ENCODE peak calls at places on chromosomes 13 and 19, in six cellular contexts. One of them, this sample, is unnamed.

GRCh38 chr13:39451860-39452301 is 151.1 kb downstream of the LHFPL6 start:
- DNase-seq in effector memory CD4-positive, alpha-beta T cell: no peak
- DNase-seq in mesendoderm: no peak
- DNase-seq in pancreas: no peak
- DNase-seq in Caco-2: no peak
- DNase-seq in HAP-1: peak; percentile 62
- DNase-seq in this sample: no peak

GRCh38 chr19:19061491-19061890 is 2.3 kb upstream of the SLC25A42 start:
- DNase-seq in Caco-2: no peak
- DNase-seq in mesendoderm: no peak
- DNase-seq in HAP-1: no peak
- DNase-seq in pancreas: peak; percentile 72
- DNase-seq in effector memory CD4-positive, alpha-beta T cell: no peak
- DNase-seq in this sample: no peak

GRCh38 chr19:8505680-8506401 is 3.4 kb upstream of the PRAM1 start:
- DNase-seq in pancreas: peak; percentile 93
- DNase-seq in Caco-2: peak; percentile 78
- DNase-seq in HAP-1: peak; percentile 92
- DNase-seq in mesendoderm: peak; percentile 85
- DNase-seq in effector memory CD4-positive, alpha-beta T cell: no peak
- DNase-seq in this sample: peak; percentile 40

GRCh38 chr19:32691952-32692726 is 518 bp downstream of the NUDT19 start:
- DNase-seq in pancreas: peak; percentile 85
- DNase-seq in effector memory CD4-positive, alpha-beta T cell: peak; percentile 24
- DNase-seq in mesendoderm: peak; percentile 70
- DNase-seq in Caco-2: peak; percentile 66
- DNase-seq in HAP-1: peak; percentile 39
- DNase-seq in this sample: peak; percentile 34

GRCh38 chr13:33452873-33453558 is 167.5 kb upstream of the STARD13 start:
- DNase-seq in mesendoderm: no peak
- DNase-seq in Caco-2: no peak
- DNase-seq in pancreas: no peak
- DNase-seq in HAP-1: no peak
- DNase-seq in effector memory CD4-positive, alpha-beta T cell: no peak
- DNase-seq in this sample: no peak

GRCh38 chr13:44211753-44212152 is 161.9 kb upstream of the SERP2 start:
- DNase-seq in mesendoderm: no peak
- DNase-seq in effector memory CD4-positive, alpha-beta T cell: no peak
- DNase-seq in Caco-2: no peak
- DNase-seq in HAP-1: peak; percentile 74
- DNase-seq in pancreas: no peak
- DNase-seq in this sample: no peak

GRCh38 chr19:56105090-56105701 is 15.9 kb downstream of the ZNF787 start:
- DNase-seq in HAP-1: peak; percentile 63
- DNase-seq in Caco-2: no peak
- DNase-seq in effector memory CD4-positive, alpha-beta T cell: peak; percentile 13
- DNase-seq in mesendoderm: peak; percentile 86
- DNase-seq in pancreas: peak; percentile 92
- DNase-seq in this sample: peak; percentile 21

GRCh38 chr19:2648528-2648937 is 54.0 kb downstream of the GNG7 start:
- DNase-seq in HAP-1: peak; percentile 84
- DNase-seq in pancreas: peak; percentile 88
- DNase-seq in effector memory CD4-positive, alpha-beta T cell: peak; percentile 45
- DNase-seq in mesendoderm: peak; percentile 73
- DNase-seq in Caco-2: peak; percentile 72
- DNase-seq in this sample: peak; percentile 70

GRCh38 chr19:2618611-2619010 is 83.9 kb downstream of the GNG7 start:
- DNase-seq in mesendoderm: no peak
- DNase-seq in effector memory CD4-positive, alpha-beta T cell: peak; percentile 52
- DNase-seq in HAP-1: no peak
- DNase-seq in Caco-2: no peak
- DNase-seq in pancreas: peak; percentile 18
- DNase-seq in this sample: no peak

GRCh38 chr13:103157034-103157433 is 90.8 kb upstream of the SLC10A2 start:
- DNase-seq in HAP-1: no peak
- DNase-seq in effector memory CD4-positive, alpha-beta T cell: no peak
- DNase-seq in mesendoderm: no peak
- DNase-seq in Caco-2: no peak
- DNase-seq in pancreas: no peak
- DNase-seq in this sample: no peak

DNA sequence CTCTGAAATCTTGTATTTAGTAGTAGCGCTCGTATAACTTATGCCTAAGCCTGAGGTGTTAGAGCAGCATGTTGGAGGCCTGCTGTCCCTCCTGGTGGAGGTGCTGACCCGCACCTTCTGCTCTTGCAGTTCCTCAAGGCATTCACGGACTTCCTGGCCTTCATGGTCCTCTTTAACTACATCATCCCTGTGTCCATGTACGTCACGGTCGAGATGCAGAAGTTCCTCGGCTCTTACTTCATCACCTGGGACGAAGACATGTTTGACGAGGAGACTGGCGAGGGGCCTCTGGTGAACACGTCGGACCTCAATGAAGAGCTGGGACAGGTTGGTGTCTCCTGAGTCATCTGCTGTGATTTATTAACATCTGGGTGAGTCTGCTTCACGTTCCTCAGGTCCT is 136.7 kb downstream of the ATP11A start:
- DNase-seq in Caco-2: no peak
- DNase-seq in mesendoderm: no peak
- DNase-seq in pancreas: no peak
- DNase-seq in effector memory CD4-positive, alpha-beta T cell: no peak
- DNase-seq in HAP-1: no peak
- DNase-seq in this sample: no peak
- H3K36me3 ChIP-seq in Caco-2: peaks cover 5% of the 10 kb centered on the region
- H3K36me3 ChIP-seq in mesendoderm: peaks cover 6% of the 10 kb centered on the region
- H3K36me3 ChIP-seq in pancreas: peaks cover 9% of the 10 kb centered on the region
- H3K36me3 ChIP-seq in effector memory CD4-positive, alpha-beta T cell: peaks cover 60% of the 10 kb centered on the region
- H3K36me3 ChIP-seq in HAP-1: peaks cover 24% of the 10 kb centered on the region
- H3K36me3 ChIP-seq in this sample: peaks cover 70% of the 10 kb centered on the region

GRCh38 chr19:14174883-14175282 is 31.1 kb downstream of the ADGRL1 start:
- DNase-seq in effector memory CD4-positive, alpha-beta T cell: no peak
- DNase-seq in HAP-1: no peak
- DNase-seq in mesendoderm: no peak
- DNase-seq in Caco-2: no peak
- DNase-seq in pancreas: no peak
- DNase-seq in this sample: no peak
- H3K36me3 ChIP-seq in effector memory CD4-positive, alpha-beta T cell: peaks cover 10% of the 10 kb centered on the region
- H3K36me3 ChIP-seq in HAP-1: peaks cover 47% of the 10 kb centered on the region
- H3K36me3 ChIP-seq in mesendoderm: peaks cover 7% of the 10 kb centered on the region
- H3K36me3 ChIP-seq in Caco-2: no peaks in the 10 kb centered on the region
- H3K36me3 ChIP-seq in pancreas: peaks cover 4% of the 10 kb centered on the region
- H3K36me3 ChIP-seq in this sample: no peaks in the 10 kb centered on the region

GRCh38 chr19:50040967-50041366 is 15.2 kb downstream of the ZNF473 start:
- DNase-seq in Caco-2: no peak
- DNase-seq in mesendoderm: no peak
- DNase-seq in pancreas: no peak
- DNase-seq in HAP-1: no peak
- DNase-seq in effector memory CD4-positive, alpha-beta T cell: no peak
- DNase-seq in this sample: no peak

GRCh38 chr19:50042363-50043024 is 16.7 kb downstream of the ZNF473 start:
- DNase-seq in mesendoderm: no peak
- DNase-seq in HAP-1: no peak
- DNase-seq in effector memory CD4-positive, alpha-beta T cell: no peak
- DNase-seq in pancreas: no peak
- DNase-seq in Caco-2: no peak
- DNase-seq in this sample: no peak

GRCh38 chr19:50030937-50031336 is 5.1 kb downstream of the ZNF473 start:
- DNase-seq in mesendoderm: no peak
- DNase-seq in pancreas: no peak
- DNase-seq in effector memory CD4-positive, alpha-beta T cell: no peak
- DNase-seq in Caco-2: no peak
- DNase-seq in HAP-1: no peak
- DNase-seq in this sample: no peak

GRCh38 chr19:50039968-50040367 is 14.2 kb downstream of the ZNF473 start:
- DNase-seq in effector memory CD4-positive, alpha-beta T cell: no peak
- DNase-seq in HAP-1: no peak
- DNase-seq in mesendoderm: no peak
- DNase-seq in Caco-2: no peak
- DNase-seq in pancreas: no peak
- DNase-seq in this sample: no peak

DNA sequence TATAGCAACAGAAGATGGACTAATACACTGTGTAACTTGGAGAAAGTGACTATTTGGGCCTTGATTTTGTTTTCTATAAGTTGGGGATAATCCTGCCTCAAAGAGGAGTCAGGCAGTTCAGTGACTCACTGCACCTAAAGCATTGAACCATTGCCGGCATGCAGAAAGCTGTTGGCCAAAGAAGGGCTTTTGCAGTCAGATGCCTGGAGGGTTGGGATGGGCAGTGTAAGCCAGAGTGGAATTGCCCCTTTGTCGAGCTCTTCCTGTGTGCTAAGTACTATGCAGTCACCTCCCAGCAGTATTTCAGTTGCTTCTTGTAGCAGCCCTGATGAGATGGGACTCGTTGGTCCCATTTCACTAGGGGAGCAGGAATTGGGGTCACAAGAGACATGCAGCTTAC is 11.1 kb downstream of the ZNF473 start:
- DNase-seq in mesendoderm: no peak
- DNase-seq in Caco-2: no peak
- DNase-seq in effector memory CD4-positive, alpha-beta T cell: no peak
- DNase-seq in HAP-1: no peak
- DNase-seq in pancreas: no peak
- DNase-seq in this sample: no peak
- H3K36me3 ChIP-seq in mesendoderm: peaks cover 27% of the 10 kb centered on the region
- H3K36me3 ChIP-seq in Caco-2: peaks cover 9% of the 10 kb centered on the region
- H3K36me3 ChIP-seq in effector memory CD4-positive, alpha-beta T cell: peaks cover 60% of the 10 kb centered on the region
- H3K36me3 ChIP-seq in HAP-1: peaks cover 63% of the 10 kb centered on the region
- H3K36me3 ChIP-seq in pancreas: peaks cover 12% of the 10 kb centered on the region
- H3K36me3 ChIP-seq in this sample: peaks cover 66% of the 10 kb centered on the region

GRCh38 chr13:109719962-109720646 is 66.3 kb downstream of the IRS2 start:
- DNase-seq in HAP-1: no peak
- DNase-seq in Caco-2: no peak
- DNase-seq in effector memory CD4-positive, alpha-beta T cell: no peak
- DNase-seq in pancreas: no peak
- DNase-seq in mesendoderm: no peak
- DNase-seq in this sample: no peak
- H3K36me3 ChIP-seq in HAP-1: no peaks in the 10 kb centered on the region
- H3K36me3 ChIP-seq in Caco-2: no peaks in the 10 kb centered on the region
- H3K36me3 ChIP-seq in effector memory CD4-positive, alpha-beta T cell: no peaks in the 10 kb centered on the region
- H3K36me3 ChIP-seq in pancreas: no peaks in the 10 kb centered on the region
- H3K36me3 ChIP-seq in mesendoderm: no peaks in the 10 kb centered on the region
- H3K36me3 ChIP-seq in this sample: no peaks in the 10 kb centered on the region

GRCh38 chr13:65582160-65582559 is 1648.0 kb downstream of the PCDH9 start:
- DNase-seq in HAP-1: no peak
- DNase-seq in effector memory CD4-positive, alpha-beta T cell: no peak
- DNase-seq in Caco-2: no peak
- DNase-seq in mesendoderm: peak; percentile 61
- DNase-seq in pancreas: no peak
- DNase-seq in this sample: no peak
- H3K36me3 ChIP-seq in HAP-1: no peaks in the 10 kb centered on the region
- H3K36me3 ChIP-seq in effector memory CD4-positive, alpha-beta T cell: no peaks in the 10 kb centered on the region
- H3K36me3 ChIP-seq in Caco-2: no peaks in the 10 kb centered on the region
- H3K36me3 ChIP-seq in mesendoderm: no peaks in the 10 kb centered on the region
- H3K36me3 ChIP-seq in pancreas: no peaks in the 10 kb centered on the region
- H3K36me3 ChIP-seq in this sample: no peaks in the 10 kb centered on the region

GRCh38 chr19:6379744-6380143 is 4.0 kb upstream of the PSPN start:
- DNase-seq in Caco-2: no peak
- DNase-seq in pancreas: no peak
- DNase-seq in mesendoderm: no peak
- DNase-seq in effector memory CD4-positive, alpha-beta T cell: no peak
- DNase-seq in HAP-1: no peak
- DNase-seq in this sample: no peak
- H3K36me3 ChIP-seq in Caco-2: no peaks in the 10 kb centered on the region
- H3K36me3 ChIP-seq in pancreas: peaks cover 44% of the 10 kb centered on the region
- H3K36me3 ChIP-seq in mesendoderm: peaks cover 17% of the 10 kb centered on the region
- H3K36me3 ChIP-seq in effector memory CD4-positive, alpha-beta T cell: peaks cover 46% of the 10 kb centered on the region
- H3K36me3 ChIP-seq in HAP-1: peaks cover 52% of the 10 kb centered on the region
- H3K36me3 ChIP-seq in this sample: peaks cover 47% of the 10 kb centered on the region

DNA sequence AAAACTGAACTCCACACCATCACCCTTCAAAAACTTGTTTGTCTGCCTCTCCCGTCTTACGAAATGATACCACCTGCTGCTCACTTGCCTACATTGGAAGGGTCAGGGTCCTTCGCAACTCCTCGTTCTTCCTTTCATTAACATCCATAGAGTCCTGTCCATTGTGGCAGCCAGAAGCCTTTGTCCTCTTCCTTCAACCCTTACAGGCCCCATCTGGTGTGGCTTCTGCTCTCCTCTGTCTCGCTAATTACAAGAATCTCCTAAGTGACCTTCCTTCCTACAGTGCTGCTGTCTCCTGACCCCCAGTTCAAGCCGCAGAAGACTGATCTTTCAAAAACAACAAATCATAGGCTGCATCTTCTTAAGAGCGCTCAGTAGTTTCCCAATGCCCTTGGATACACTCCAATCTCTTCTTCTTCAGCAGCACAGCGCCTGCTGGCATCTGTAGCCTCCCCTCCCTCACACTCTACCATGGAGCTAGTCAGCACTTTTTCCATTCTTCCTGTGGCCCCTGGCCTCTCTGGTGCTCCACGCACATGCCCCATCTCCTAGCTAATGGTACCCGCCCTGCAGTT is 382.7 kb downstream of the LIG4 start:
- DNase-seq in HAP-1: no peak
- DNase-seq in effector memory CD4-positive, alpha-beta T cell: no peak
- DNase-seq in pancreas: no peak
- DNase-seq in mesendoderm: no peak
- DNase-seq in Caco-2: no peak
- DNase-seq in this sample: no peak
- H3K36me3 ChIP-seq in HAP-1: no peaks in the 10 kb centered on the region
- H3K36me3 ChIP-seq in effector memory CD4-positive, alpha-beta T cell: no peaks in the 10 kb centered on the region
- H3K36me3 ChIP-seq in pancreas: no peaks in the 10 kb centered on the region
- H3K36me3 ChIP-seq in mesendoderm: no peaks in the 10 kb centered on the region
- H3K36me3 ChIP-seq in Caco-2: no peaks in the 10 kb centered on the region
- H3K36me3 ChIP-seq in this sample: no peaks in the 10 kb centered on the region

GRCh38 chr19:12715929-12716328 is 7.8 kb downstream of the TNPO2 start:
- DNase-seq in effector memory CD4-positive, alpha-beta T cell: no peak
- DNase-seq in Caco-2: no peak
- DNase-seq in pancreas: no peak
- DNase-seq in mesendoderm: no peak
- DNase-seq in HAP-1: no peak
- DNase-seq in this sample: no peak
- H3K36me3 ChIP-seq in effector memory CD4-positive, alpha-beta T cell: peaks cover 39% of the 10 kb centered on the region
- H3K36me3 ChIP-seq in Caco-2: peaks cover 7% of the 10 kb centered on the region
- H3K36me3 ChIP-seq in pancreas: peaks cover 29% of the 10 kb centered on the region
- H3K36me3 ChIP-seq in mesendoderm: peaks cover 19% of the 10 kb centered on the region
- H3K36me3 ChIP-seq in HAP-1: peaks cover 87% of the 10 kb centered on the region
- H3K36me3 ChIP-seq in this sample: peaks cover 36% of the 10 kb centered on the region

GRCh38 chr19:46728208-46728607 is 11.3 kb upstream of the PRKD2 start:
- DNase-seq in mesendoderm: no peak
- DNase-seq in pancreas: no peak
- DNase-seq in effector memory CD4-positive, alpha-beta T cell: no peak
- DNase-seq in HAP-1: no peak
- DNase-seq in Caco-2: peak; percentile 31
- DNase-seq in this sample: no peak
- H3K36me3 ChIP-seq in mesendoderm: peaks cover 28% of the 10 kb centered on the region
- H3K36me3 ChIP-seq in pancreas: peaks cover 68% of the 10 kb centered on the region
- H3K36me3 ChIP-seq in effector memory CD4-positive, alpha-beta T cell: peaks cover 88% of the 10 kb centered on the region
- H3K36me3 ChIP-seq in HAP-1: peaks cover 93% of the 10 kb centered on the region
- H3K36me3 ChIP-seq in Caco-2: peaks cover 10% of the 10 kb centered on the region
- H3K36me3 ChIP-seq in this sample: peaks cover 75% of the 10 kb centered on the region